ENCODE peak calls at places on chromosomes 5 and 9, in ten cellular contexts. One of them, this sample, is unnamed.

GRCh38 chr5:138844812-138845513 is 30.2 kb downstream of the LRRTM2 start:
- DNase-seq in ovary: no peak
- DNase-seq in A673: peak
- DNase-seq in heart left ventricle: no peak
- DNase-seq in fibroblast of pulmonary artery: peak
- DNase-seq in mammary epithelial cell: peak
- DNase-seq in suprapubic skin: no peak
- DNase-seq in stomach: no peak
- DNase-seq in tibial artery: no peak
- DNase-seq in cardiac fibroblast: peak
- DNase-seq in this sample: peak

GRCh38 chr9:75085640-75086039 is 2.3 kb downstream of the NMRK1 start:
- DNase-seq in heart left ventricle: no peak
- DNase-seq in fibroblast of pulmonary artery: no peak
- DNase-seq in ovary: no peak
- DNase-seq in suprapubic skin: no peak
- DNase-seq in tibial artery: no peak
- DNase-seq in cardiac fibroblast: no peak
- DNase-seq in stomach: no peak
- DNase-seq in A673: no peak
- DNase-seq in mammary epithelial cell: peak
- DNase-seq in this sample: no peak

GRCh38 chr5:74371621-74372020 is 268.9 kb downstream of the ENC1 start:
- DNase-seq in tibial artery: no peak
- DNase-seq in ovary: no peak
- DNase-seq in heart left ventricle: no peak
- DNase-seq in stomach: no peak
- DNase-seq in fibroblast of pulmonary artery: no peak
- DNase-seq in mammary epithelial cell: no peak
- DNase-seq in A673: no peak
- DNase-seq in cardiac fibroblast: no peak
- DNase-seq in suprapubic skin: no peak
- DNase-seq in this sample: no peak

GRCh38 chr9:114061292-114061691 is 16.8 kb downstream of the AMBP start:
- DNase-seq in heart left ventricle: no peak
- DNase-seq in cardiac fibroblast: no peak
- DNase-seq in mammary epithelial cell: no peak
- DNase-seq in ovary: no peak
- DNase-seq in A673: no peak
- DNase-seq in fibroblast of pulmonary artery: no peak
- DNase-seq in tibial artery: no peak
- DNase-seq in suprapubic skin: peak
- DNase-seq in stomach: no peak
- DNase-seq in this sample: no peak

GRCh38 chr5:132439521-132440206 is 50.9 kb downstream of the IRF1 start:
- DNase-seq in A673: no peak
- DNase-seq in tibial artery: peak
- DNase-seq in ovary: peak
- DNase-seq in stomach: no peak
- DNase-seq in heart left ventricle: peak
- DNase-seq in mammary epithelial cell: peak
- DNase-seq in fibroblast of pulmonary artery: peak
- DNase-seq in suprapubic skin: no peak
- DNase-seq in cardiac fibroblast: peak
- DNase-seq in this sample: peak

GRCh38 chr5:155616779-155617392 is 603.3 kb downstream of the KIF4B start:
- DNase-seq in fibroblast of pulmonary artery: no peak
- DNase-seq in suprapubic skin: no peak
- DNase-seq in ovary: peak
- DNase-seq in A673: peak
- DNase-seq in cardiac fibroblast: peak
- DNase-seq in stomach: peak
- DNase-seq in heart left ventricle: peak
- DNase-seq in tibial artery: peak
- DNase-seq in mammary epithelial cell: peak
- DNase-seq in this sample: no peak

GRCh38 chr9:8725635-8726034 is 926.1 kb upstream of the DMAC1 start:
- DNase-seq in stomach: no peak
- DNase-seq in heart left ventricle: no peak
- DNase-seq in ovary: no peak
- DNase-seq in tibial artery: no peak
- DNase-seq in mammary epithelial cell: no peak
- DNase-seq in A673: no peak
- DNase-seq in suprapubic skin: no peak
- DNase-seq in cardiac fibroblast: no peak
- DNase-seq in fibroblast of pulmonary artery: no peak
- DNase-seq in this sample: no peak

GRCh38 chr5:108101816-108102215 is 280.1 kb downstream of the FBXL17 start:
- DNase-seq in heart left ventricle: no peak
- DNase-seq in suprapubic skin: no peak
- DNase-seq in mammary epithelial cell: no peak
- DNase-seq in A673: no peak
- DNase-seq in fibroblast of pulmonary artery: no peak
- DNase-seq in tibial artery: no peak
- DNase-seq in stomach: no peak
- DNase-seq in ovary: no peak
- DNase-seq in cardiac fibroblast: no peak
- DNase-seq in this sample: no peak

GRCh38 chr9:124087226-124087625 is 75.7 kb downstream of the LHX2 start:
- DNase-seq in fibroblast of pulmonary artery: no peak
- DNase-seq in stomach: no peak
- DNase-seq in ovary: no peak
- DNase-seq in A673: no peak
- DNase-seq in mammary epithelial cell: no peak
- DNase-seq in suprapubic skin: no peak
- DNase-seq in tibial artery: no peak
- DNase-seq in heart left ventricle: no peak
- DNase-seq in cardiac fibroblast: no peak
- DNase-seq in this sample: no peak

GRCh38 chr9:5389109-5389732 is 48.5 kb downstream of the PLGRKT start:
- DNase-seq in cardiac fibroblast: peak
- DNase-seq in tibial artery: no peak
- DNase-seq in stomach: no peak
- DNase-seq in ovary: no peak
- DNase-seq in A673: peak
- DNase-seq in heart left ventricle: no peak
- DNase-seq in fibroblast of pulmonary artery: peak
- DNase-seq in suprapubic skin: no peak
- DNase-seq in mammary epithelial cell: peak
- DNase-seq in this sample: peak

GRCh38 chr5:95631991-95632675 is 12.2 kb downstream of the GPR150 start:
- DNase-seq in tibial artery: no peak
- DNase-seq in mammary epithelial cell: peak
- DNase-seq in heart left ventricle: no peak
- DNase-seq in suprapubic skin: no peak
- DNase-seq in fibroblast of pulmonary artery: peak
- DNase-seq in stomach: no peak
- DNase-seq in cardiac fibroblast: peak
- DNase-seq in ovary: no peak
- DNase-seq in A673: no peak
- DNase-seq in this sample: no peak

GRCh38 chr9:86557063-86557766 is 203.0 kb upstream of the TUT7 start:
- DNase-seq in fibroblast of pulmonary artery: peak
- DNase-seq in ovary: no peak
- DNase-seq in cardiac fibroblast: peak
- DNase-seq in suprapubic skin: no peak
- DNase-seq in A673: no peak
- DNase-seq in stomach: no peak
- DNase-seq in heart left ventricle: no peak
- DNase-seq in mammary epithelial cell: peak
- DNase-seq in tibial artery: no peak
- DNase-seq in this sample: no peak

GRCh38 chr9:33044162-33044673 is 19.1 kb downstream of the DNAJA1 start:
- DNase-seq in suprapubic skin: peak
- DNase-seq in cardiac fibroblast: peak
- DNase-seq in heart left ventricle: peak
- DNase-seq in tibial artery: peak
- DNase-seq in fibroblast of pulmonary artery: peak
- DNase-seq in ovary: peak
- DNase-seq in mammary epithelial cell: peak
- DNase-seq in stomach: peak
- DNase-seq in A673: peak
- DNase-seq in this sample: peak

GRCh38 chr5:124929000-124929399 is 182.6 kb upstream of the ZNF608 start:
- DNase-seq in fibroblast of pulmonary artery: no peak
- DNase-seq in cardiac fibroblast: no peak
- DNase-seq in suprapubic skin: no peak
- DNase-seq in tibial artery: no peak
- DNase-seq in stomach: no peak
- DNase-seq in mammary epithelial cell: no peak
- DNase-seq in A673: no peak
- DNase-seq in heart left ventricle: no peak
- DNase-seq in ovary: no peak
- DNase-seq in this sample: no peak

GRCh38 chr9:129685220-129685932 is 19.9 kb downstream of the PRRX2 start:
- DNase-seq in fibroblast of pulmonary artery: no peak
- DNase-seq in tibial artery: no peak
- DNase-seq in mammary epithelial cell: peak
- DNase-seq in stomach: no peak
- DNase-seq in cardiac fibroblast: no peak
- DNase-seq in ovary: no peak
- DNase-seq in suprapubic skin: no peak
- DNase-seq in A673: no peak
- DNase-seq in heart left ventricle: no peak
- DNase-seq in this sample: no peak

GRCh38 chr5:131548190-131548589 is 86.8 kb downstream of the RAPGEF6 start:
- DNase-seq in fibroblast of pulmonary artery: no peak
- DNase-seq in tibial artery: no peak
- DNase-seq in heart left ventricle: no peak
- DNase-seq in cardiac fibroblast: no peak
- DNase-seq in stomach: no peak
- DNase-seq in ovary: no peak
- DNase-seq in mammary epithelial cell: no peak
- DNase-seq in A673: no peak
- DNase-seq in suprapubic skin: no peak
- DNase-seq in this sample: no peak

DNA sequence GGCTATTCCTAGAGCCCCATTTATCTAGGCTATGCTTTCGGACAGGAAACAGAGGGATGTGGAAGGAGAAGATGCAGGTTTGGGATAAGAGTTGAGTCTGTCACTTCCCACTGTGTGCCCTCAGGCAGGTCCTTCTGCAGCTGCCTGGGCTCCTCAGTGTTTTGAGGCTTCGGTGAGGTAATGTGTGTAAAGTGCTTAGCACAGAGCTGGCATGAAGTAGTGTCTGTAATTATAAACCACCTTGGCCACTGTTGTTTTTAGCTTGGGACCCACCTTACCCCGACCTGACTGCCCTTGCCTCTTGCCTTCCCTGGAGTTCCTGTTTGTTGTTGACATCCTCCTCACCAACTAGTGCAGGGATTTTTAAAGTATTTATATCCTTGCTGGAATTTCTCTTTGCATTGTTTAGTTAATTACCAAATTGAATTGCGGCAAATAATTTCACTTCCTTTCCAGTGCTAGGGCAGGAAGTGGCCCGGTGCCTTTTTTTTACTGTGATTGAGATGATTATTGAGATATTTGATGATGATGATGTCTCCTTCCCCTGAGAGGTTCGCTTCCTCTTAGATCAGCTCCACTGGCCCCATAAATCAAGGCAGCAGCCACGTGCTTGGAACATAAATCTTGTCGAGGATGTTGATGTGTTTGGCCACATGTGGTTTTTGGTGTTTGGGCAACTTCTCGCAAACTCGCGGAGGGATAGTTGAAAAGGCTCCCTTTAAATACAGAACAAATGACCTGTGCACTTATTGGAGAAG is 38.2 kb upstream of the DAB2IP start:
- DNase-seq in ovary: no peak
- DNase-seq in stomach: no peak
- DNase-seq in mammary epithelial cell: no peak
- DNase-seq in heart left ventricle: no peak
- DNase-seq in tibial artery: no peak
- DNase-seq in cardiac fibroblast: no peak
- DNase-seq in suprapubic skin: no peak
- DNase-seq in fibroblast of pulmonary artery: no peak
- DNase-seq in A673: peak
- DNase-seq in this sample: no peak
- H3K4me3 ChIP-seq in ovary: no peak
- H3K4me3 ChIP-seq in stomach: no peak
- H3K4me3 ChIP-seq in mammary epithelial cell: no peak
- H3K4me3 ChIP-seq in heart left ventricle: no peak
- H3K4me3 ChIP-seq in tibial artery: no peak
- H3K4me3 ChIP-seq in cardiac fibroblast: no peak
- H3K4me3 ChIP-seq in suprapubic skin: no peak
- H3K4me3 ChIP-seq in fibroblast of pulmonary artery: no peak
- H3K4me3 ChIP-seq in A673: no peak
- H3K4me3 ChIP-seq in this sample: no peak

GRCh38 chr5:149775785-149776184 is 45.7 kb downstream of the PPARGC1B start:
- DNase-seq in ovary: no peak
- DNase-seq in heart left ventricle: no peak
- DNase-seq in stomach: no peak
- DNase-seq in cardiac fibroblast: no peak
- DNase-seq in suprapubic skin: no peak
- DNase-seq in fibroblast of pulmonary artery: peak
- DNase-seq in mammary epithelial cell: peak
- DNase-seq in A673: peak
- DNase-seq in tibial artery: no peak
- DNase-seq in this sample: no peak
- TF ChIP-seq CTCF in ovary: no peak
- TF ChIP-seq CTCF in heart left ventricle: peak
- TF ChIP-seq CTCF in stomach: peak
- TF ChIP-seq CTCF in cardiac fibroblast: no peak
- TF ChIP-seq CTCF in suprapubic skin: no peak
- TF ChIP-seq CTCF in fibroblast of pulmonary artery: peak
- TF ChIP-seq CTCF in mammary epithelial cell: peak
- TF ChIP-seq CTCF in A673: peak
- TF ChIP-seq CTCF in tibial artery: no peak
- TF ChIP-seq CTCF in this sample: no peak

DNA sequence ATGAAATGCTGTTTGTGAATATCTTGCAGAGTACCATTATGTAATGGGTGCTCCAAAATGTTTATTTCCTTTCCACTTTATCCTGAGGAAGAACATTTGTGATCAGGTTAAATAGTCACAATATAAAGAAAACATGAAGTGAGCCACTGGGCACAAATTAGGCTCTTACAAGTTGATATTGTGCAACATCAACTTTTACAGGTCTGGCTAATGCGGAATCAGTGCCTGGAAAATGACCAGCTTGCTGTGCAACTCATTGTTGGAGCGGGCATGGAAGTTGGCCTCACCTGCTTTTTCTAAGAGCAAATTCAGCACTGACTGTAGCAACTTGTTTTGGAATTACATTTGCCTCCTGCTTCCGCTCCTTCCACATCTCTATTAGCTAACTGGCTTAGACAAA is 216.9 kb upstream of the PLPPR1 start:
- DNase-seq in tibial artery: no peak
- DNase-seq in mammary epithelial cell: no peak
- DNase-seq in A673: no peak
- DNase-seq in ovary: no peak
- DNase-seq in heart left ventricle: no peak
- DNase-seq in cardiac fibroblast: no peak
- DNase-seq in fibroblast of pulmonary artery: no peak
- DNase-seq in suprapubic skin: no peak
- DNase-seq in stomach: no peak
- DNase-seq in this sample: no peak
- H3K4me3 ChIP-seq in tibial artery: no peak
- H3K4me3 ChIP-seq in mammary epithelial cell: no peak
- H3K4me3 ChIP-seq in A673: no peak
- H3K4me3 ChIP-seq in ovary: no peak
- H3K4me3 ChIP-seq in heart left ventricle: no peak
- H3K4me3 ChIP-seq in cardiac fibroblast: no peak
- H3K4me3 ChIP-seq in fibroblast of pulmonary artery: no peak
- H3K4me3 ChIP-seq in suprapubic skin: no peak
- H3K4me3 ChIP-seq in stomach: no peak
- H3K4me3 ChIP-seq in this sample: no peak

GRCh38 chr5:118592678-118593328 is 395.5 kb downstream of the DTWD2 start:
- DNase-seq in cardiac fibroblast: no peak
- DNase-seq in tibial artery: no peak
- DNase-seq in A673: no peak
- DNase-seq in fibroblast of pulmonary artery: no peak
- DNase-seq in heart left ventricle: no peak
- DNase-seq in stomach: no peak
- DNase-seq in suprapubic skin: no peak
- DNase-seq in mammary epithelial cell: no peak
- DNase-seq in ovary: no peak
- DNase-seq in this sample: no peak
- TF ChIP-seq CTCF in cardiac fibroblast: no peak
- TF ChIP-seq CTCF in tibial artery: no peak
- TF ChIP-seq CTCF in A673: peak
- TF ChIP-seq CTCF in fibroblast of pulmonary artery: no peak
- TF ChIP-seq CTCF in heart left ventricle: no peak
- TF ChIP-seq CTCF in stomach: no peak
- TF ChIP-seq CTCF in suprapubic skin: no peak
- TF ChIP-seq CTCF in mammary epithelial cell: peak
- TF ChIP-seq CTCF in ovary: no peak
- TF ChIP-seq CTCF in this sample: peak

This sample was measured in astrocyte of the cerebellum.